ENCODE peak calls at places on chromosomes 16 and 17, in six cellular contexts. Y is WERI-Rb-1, I is heart right ventricle, R is lung, E is breast epithelium, C is upper lobe of right lung. F is an unnamed sample. For H3K36me3, the result is how much of the 10 kb centered on the place peaks cover.

GRCh38 chr16:19908921-19909320 is 24.3 kb upstream of the GPRC5B start:
- DNase-seq in Y (no peak), R (no peak), E (no peak), I (no peak), C (no peak), F (no peak)

GRCh38 chr16:51734220-51734619 is 583.1 kb upstream of the SALL1 start:
- DNase-seq in E (no peak), Y (no peak), R (no peak), C (no peak), I (no peak), F (no peak)

GRCh38 chr16:85496145-85496544 is 117.0 kb upstream of the GSE1 start:
- DNase-seq in I (no peak), R (no peak), Y (no peak), C (no peak), E (no peak), F (peak)

GRCh38 chr16:23976091-23977001 is 140.6 kb downstream of the PRKCB start:
- DNase-seq in R (no peak), Y (no peak), E (no peak), I (no peak), C (no peak), F (no peak)

GRCh38 chr17:77453613-77454559 is 313.1 kb downstream of the SEC14L1 start:
- DNase-seq in E (peak), C (no peak), R (no peak), Y (no peak), I (peak), F (no peak)

GRCh38 chr16:31568577-31569359 is 41.1 kb downstream of the AHSP start:
- DNase-seq in E (no peak), R (peak), Y (no peak), C (peak), I (peak), F (peak)

GRCh38 chr16:74868501-74868900 is 93.9 kb upstream of the FA2H start:
- DNase-seq in I (no peak), C (no peak), Y (no peak), R (no peak), E (no peak), F (no peak)

GRCh38 chr16:22284637-22285515 is 12.3 kb upstream of the POLR3E start:
- DNase-seq in C (no peak), I (no peak), Y (no peak), E (no peak), R (no peak), F (peak)

GRCh38 chr17:2691965-2692780 is 19.4 kb downstream of the CLUH start:
- DNase-seq in E (peak), R (no peak), Y (no peak), C (peak), I (no peak), F (peak)

GRCh38 chr17:2694381-2695242 is 17.0 kb downstream of the CLUH start:
- DNase-seq in R (no peak), I (no peak), Y (no peak), E (no peak), C (peak), F (peak)

GRCh38 chr17:2691069-2691871 is 20.3 kb downstream of the CLUH start:
- DNase-seq in C (peak), I (no peak), R (no peak), E (peak), Y (no peak), F (peak)

GRCh38 chr17:2693561-2694380 is 17.8 kb downstream of the CLUH start:
- DNase-seq in E (peak), R (no peak), C (peak), Y (no peak), I (no peak), F (peak)

DNA sequence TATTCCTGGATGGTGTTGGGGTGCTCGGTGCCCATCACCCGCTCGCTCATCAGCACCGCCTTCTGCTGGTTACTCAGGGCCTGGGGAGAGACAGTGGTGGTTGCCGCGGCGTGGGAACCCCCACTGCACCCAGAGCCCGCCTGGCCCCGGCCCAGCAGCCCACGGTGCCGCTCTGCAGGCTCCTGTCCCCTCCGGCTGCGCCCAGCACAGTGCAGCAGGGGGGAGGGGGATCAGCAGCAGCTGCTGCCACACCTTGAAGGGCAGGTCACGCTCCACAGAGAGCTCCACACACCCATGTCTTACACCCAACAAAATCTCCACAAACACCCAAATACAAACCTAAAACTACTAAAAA is 18.8 kb downstream of the CLUH start:
- DNase-seq in E (peak), C (no peak), I (no peak), R (no peak), Y (no peak), F (no peak)
- H3K36me3 ChIP-seq in E (under half), C (half or more), I (under half), R (under half), Y (half or more), F (under half)

DNA sequence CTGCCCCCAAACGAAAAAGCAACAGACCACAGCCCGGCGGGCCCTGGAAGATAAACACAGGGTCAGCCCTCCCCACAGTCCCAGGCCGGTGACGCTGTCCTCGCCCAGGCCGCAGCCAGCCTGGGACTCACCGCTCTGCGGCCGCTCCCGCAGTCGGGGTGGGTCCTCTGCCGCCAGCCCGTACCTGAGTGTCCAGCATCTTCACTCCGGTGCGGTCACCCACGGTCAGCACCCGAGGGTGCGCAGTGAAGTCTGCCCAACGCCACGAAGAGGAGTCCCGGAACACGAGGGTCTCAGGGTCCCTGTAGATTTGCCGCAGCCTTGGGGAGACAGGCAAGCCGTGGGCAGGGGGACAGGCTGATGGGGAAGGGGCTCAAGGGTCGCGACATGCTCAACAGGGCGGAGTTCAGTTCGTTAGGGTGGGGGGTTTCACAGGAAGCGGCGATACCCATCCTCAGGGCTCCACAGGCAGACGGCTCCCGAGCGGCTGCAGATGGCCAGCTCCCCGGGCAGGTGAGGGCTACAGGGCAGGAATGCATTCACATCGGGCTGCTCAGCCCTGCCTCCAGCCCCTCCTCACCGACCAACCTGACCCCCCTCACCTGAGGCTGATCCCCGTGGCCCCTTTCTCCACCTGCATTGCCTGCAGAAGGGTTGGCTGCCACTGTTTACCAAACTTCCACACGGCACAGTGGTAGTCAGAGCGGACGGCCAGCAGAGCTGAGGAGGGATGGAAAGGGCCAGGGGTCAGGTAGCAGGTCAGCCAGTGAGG is 5.5 kb downstream of the TAF1C start:
- DNase-seq in C (no peak), I (no peak), E (no peak), Y (no peak), R (no peak), F (no peak)
- H3K36me3 ChIP-seq in C (half or more), I (under half), E (under half), Y (under half), R (under half), F (under half)

GRCh38 chr17:75231071-75231470 is 25.6 kb downstream of the NUP85 start:
- DNase-seq in I (no peak), C (no peak), Y (no peak), E (no peak), R (no peak), F (peak)

GRCh38 chr17:75227729-75228128 is 22.2 kb downstream of the NUP85 start:
- DNase-seq in E (no peak), I (no peak), R (no peak), C (no peak), Y (no peak), F (no peak)

GRCh38 chr17:75224983-75225382 is 19.5 kb downstream of the NUP85 start:
- DNase-seq in E (no peak), R (no peak), Y (no peak), I (no peak), C (no peak), F (no peak)

GRCh38 chr17:75228847-75229246 is 23.4 kb downstream of the NUP85 start:
- DNase-seq in E (no peak), R (peak), Y (no peak), I (no peak), C (peak), F (no peak)

GRCh38 chr17:75228305-75228704 is 22.8 kb downstream of the NUP85 start:
- DNase-seq in I (no peak), Y (no peak), C (peak), E (no peak), R (peak), F (no peak)
- H3K36me3 ChIP-seq in I (under half), Y (half or more), C (half or more), E (under half), R (under half), F (under half)

GRCh38 chr16:72791786-72792185 is 256.1 kb downstream of the ZFHX3 start:
- DNase-seq in R (no peak), I (no peak), C (no peak), Y (no peak), E (no peak), F (no peak)

GRCh38 chr16:72793716-72794115 is 254.2 kb downstream of the ZFHX3 start:
- DNase-seq in E (no peak), R (no peak), C (no peak), Y (no peak), I (no peak), F (no peak)

GRCh38 chr16:72794319-72794718 is 253.6 kb downstream of the ZFHX3 start:
- DNase-seq in Y (no peak), E (no peak), C (no peak), I (no peak), R (no peak), F (no peak)

GRCh38 chr16:72794986-72795385 is 252.9 kb downstream of the ZFHX3 start:
- DNase-seq in E (no peak), C (no peak), Y (no peak), R (no peak), I (no peak), F (no peak)

DNA sequence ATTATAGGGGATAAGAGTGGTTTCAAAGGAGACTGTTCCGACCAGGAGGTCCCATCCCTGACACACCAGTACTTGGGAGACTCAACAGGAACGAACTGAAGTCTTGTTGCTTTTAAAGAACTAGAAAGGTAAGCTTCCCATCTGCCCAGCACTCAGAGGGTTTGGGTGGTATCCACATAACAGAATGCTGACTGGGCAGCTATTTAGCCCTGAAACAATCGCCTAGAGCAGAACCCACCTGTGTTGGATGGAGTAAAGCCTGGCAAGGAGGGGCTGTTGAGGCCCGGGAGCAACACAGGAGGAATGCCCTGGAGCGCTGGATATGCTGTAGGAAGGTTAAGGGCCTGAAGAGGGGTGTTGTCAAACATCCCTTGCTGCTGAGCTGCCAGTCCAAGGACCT is 254.9 kb downstream of the ZFHX3 start:
- DNase-seq in R (no peak), Y (no peak), C (no peak), E (no peak), I (no peak), F (no peak)
- H3K36me3 ChIP-seq in R (under half), Y (half or more), C (under half), E (under half), I (under half), F (under half)

F was measured in kidney.